ENCODE peak calls at places on chromosomes 5 and 9, in six cellular contexts. K is body of pancreas, N is prostate gland, G is transverse colon, C is IMR-90, U is sigmoid colon. Q is an unnamed sample.

GRCh38 chr5:92505925-92506324 is 1075.1 kb downstream of the NR2F1-AS1 start:
- DNase-seq in U (no peak), N (no peak), K (no peak), G (no peak), C (peak; percentile 21), Q (no peak)

GRCh38 chr5:42993516-42994284 is 46.4 kb downstream of the ANXA2R start:
- DNase-seq in C (peak; percentile 89), N (no peak), U (no peak), G (peak; percentile 33), K (no peak), Q (no peak)

GRCh38 chr5:1639757-1640156 is 116.0 kb upstream of the LPCAT1 start:
- DNase-seq in C (no peak), K (no peak), G (no peak), U (peak; percentile 38), N (no peak), Q (no peak)

GRCh38 chr9:6715755-6716643 is 41.8 kb upstream of the KDM4C start:
- DNase-seq in K (peak; percentile 87), N (peak; percentile 47), C (no peak), U (peak; percentile 67), G (peak; percentile 85), Q (no peak)

GRCh38 chr5:56557198-56557597 is 258.2 kb upstream of the MAP3K1 start:
- DNase-seq in N (no peak), U (no peak), K (no peak), G (no peak), C (peak; percentile 62), Q (no peak)

GRCh38 chr9:136372561-136373299 is 739 bp downstream of the CARD9 start:
- DNase-seq in G (peak; percentile 49), N (peak; percentile 54), K (peak; percentile 78), C (peak; percentile 86), U (peak; percentile 82), Q (no peak)

GRCh38 chr5:62041364-62041763 is 264.6 kb upstream of the KIF2A start:
- DNase-seq in C (no peak), K (no peak), U (no peak), N (no peak), G (no peak), Q (no peak)

GRCh38 chr9:135418161-135418560 is 61.4 kb upstream of the PPP1R26 start:
- DNase-seq in U (no peak), N (no peak), K (no peak), C (no peak), G (no peak), Q (no peak)

GRCh38 chr5:149422429-149423286 is 43.6 kb upstream of the IL17B start:
- DNase-seq in N (no peak), U (peak; percentile 97), G (peak; percentile 47), C (peak; percentile 95), K (no peak), Q (no peak)

GRCh38 chr9:89178162-89179120 is at the start of gene SHC3:
- DNase-seq in C (peak; percentile 75), N (no peak), U (no peak), G (no peak), K (peak; percentile 30), Q (no peak)

GRCh38 chr9:137273616-137274320 is 3.8 kb upstream of the TOR4A start:
- DNase-seq in U (no peak), K (peak; percentile 43), N (peak; percentile 59), G (no peak), C (no peak), Q (no peak)

GRCh38 chr5:96425436-96425835 is 7.6 kb downstream of the PCSK1 start:
- DNase-seq in C (no peak), U (no peak), K (no peak), N (no peak), G (no peak), Q (no peak)

GRCh38 chr5:97906135-97906534 is 723.1 kb upstream of the RIOK2 start:
- DNase-seq in C (no peak), G (no peak), K (no peak), N (no peak), U (no peak), Q (no peak)

GRCh38 chr9:95796029-95796428 is 79.5 kb upstream of the ERCC6L2 start:
- DNase-seq in K (no peak), U (no peak), N (no peak), G (no peak), C (no peak), Q (no peak)

GRCh38 chr5:910769-911160 is 18.1 kb downstream of the TRIP13 start:
- DNase-seq in C (no peak), U (no peak), G (no peak), K (peak; percentile 7), N (no peak), Q (no peak)

GRCh38 chr5:72179816-72180440 is 72.7 kb downstream of the MAP1B start:
- DNase-seq in K (no peak), C (no peak), U (no peak), N (peak; percentile 52), G (no peak), Q (no peak)

GRCh38 chr9:73009649-73010288 is 56.9 kb upstream of the ALDH1A1 start:
- DNase-seq in U (no peak), C (no peak), K (no peak), N (no peak), G (no peak), Q (no peak)

GRCh38 chr9:92342825-92343488 is 17.2 kb downstream of the CENPP start:
- DNase-seq in N (no peak), K (no peak), U (no peak), C (peak; percentile 9), G (no peak), Q (no peak)

GRCh38 chr5:141940695-141941271 is 17.1 kb downstream of the DELE1 start:
- DNase-seq in U (no peak), G (no peak), C (peak; percentile 16), N (no peak), K (no peak), Q (no peak)
- TF ChIP-seq POLR2A in U (no peak), G (no peak), C (no peak), N (no peak), K (no peak), Q (no peak)

DNA sequence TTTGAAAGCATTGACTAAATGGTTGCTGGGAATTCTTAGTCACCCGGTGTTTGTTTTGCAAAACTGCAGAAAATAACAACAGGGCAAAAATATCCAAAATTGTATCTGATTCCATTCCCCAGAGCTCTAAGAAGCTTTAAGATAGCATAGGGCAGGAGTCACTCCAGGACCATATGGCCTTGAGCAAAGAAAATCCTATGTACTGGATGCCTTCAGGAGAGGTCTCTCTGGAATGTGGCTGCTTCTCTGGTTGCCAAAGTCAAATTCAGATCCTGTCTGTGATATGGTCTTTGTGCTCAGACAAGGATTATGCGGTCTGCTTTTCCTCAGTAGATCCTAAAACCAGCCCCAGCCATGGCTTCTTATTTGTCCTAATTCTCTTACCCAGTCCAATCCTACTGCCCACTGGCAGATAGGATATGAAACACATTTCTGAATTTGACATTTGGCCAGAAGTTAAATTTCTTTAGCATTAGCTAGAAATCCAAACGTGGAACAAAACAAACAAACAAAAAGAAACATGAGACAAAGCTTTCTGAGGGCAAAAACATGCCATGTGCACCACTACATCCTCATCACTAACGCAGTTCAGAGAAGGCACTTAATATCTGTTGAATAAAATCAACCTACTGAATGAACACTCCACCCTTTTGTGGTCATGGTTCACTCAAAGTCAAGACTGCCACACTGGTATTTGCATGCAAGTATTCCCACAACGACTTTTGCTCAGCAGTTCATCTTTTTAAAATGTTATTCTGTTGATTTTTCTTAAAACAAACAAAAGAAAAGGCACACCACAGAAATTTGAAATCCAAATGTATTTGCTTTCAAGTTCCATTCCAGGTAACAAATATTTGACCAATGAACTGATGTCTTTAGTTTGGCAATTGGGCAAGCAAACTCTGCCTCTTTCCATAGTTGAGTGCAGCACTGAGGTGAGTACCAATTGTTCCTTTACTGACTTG is 165.7 kb downstream of the TRPM6 start:
- DNase-seq in N (no peak), G (no peak), K (no peak), U (no peak), C (no peak), Q (no peak)
- H3K4me1 ChIP-seq in N (no peaks in the 10 kb centered on the region), G (no peaks in the 10 kb centered on the region), K (no peaks in the 10 kb centered on the region), U (no peaks in the 10 kb centered on the region), C (no peaks in the 10 kb centered on the region), Q (no peaks in the 10 kb centered on the region)

GRCh38 chr9:26066237-26066636 is 388.0 kb upstream of the TUSC1 start:
- DNase-seq in U (no peak), C (no peak), N (no peak), K (no peak), G (no peak), Q (no peak)
- H3K9me3 ChIP-seq in U (no peaks in the 10 kb centered on the region), C (no peaks in the 10 kb centered on the region), N (no peaks in the 10 kb centered on the region), K (no peaks in the 10 kb centered on the region), G (no peaks in the 10 kb centered on the region), Q (no peaks in the 10 kb centered on the region)

GRCh38 chr5:12399868-12400267 is 495.6 kb upstream of the CTNND2 start:
- DNase-seq in C (no peak), N (no peak), K (no peak), G (no peak), U (no peak), Q (no peak)
- TF ChIP-seq POLR2A in C (no peak), N (no peak), K (no peak), G (no peak), U (no peak), Q (no peak)

DNA sequence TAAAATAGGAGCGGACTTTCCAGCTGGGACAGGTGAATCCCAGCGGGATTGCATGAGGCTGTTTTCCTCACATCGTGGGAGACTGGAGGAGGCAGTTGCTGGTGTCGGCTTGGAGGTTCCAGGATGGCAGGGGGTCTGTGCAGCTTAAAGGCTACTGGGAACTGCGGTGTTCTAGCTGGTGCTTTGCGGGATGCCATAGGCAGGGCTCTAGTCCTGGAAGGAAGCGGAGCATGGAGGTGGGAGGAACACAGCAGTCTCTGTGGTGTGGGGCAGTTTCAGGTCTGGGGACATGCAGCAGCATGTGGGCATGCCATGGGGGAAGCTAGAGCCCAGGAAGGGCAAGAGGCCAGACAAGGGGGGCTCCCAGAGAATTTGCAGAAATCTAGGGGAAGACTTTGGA is 141.5 kb downstream of the NSG2 start:
- DNase-seq in K (no peak), G (no peak), U (no peak), N (no peak), C (no peak), Q (no peak)
- H3K4me1 ChIP-seq in K (peaks cover 11% of the 10 kb centered on the region), G (no peaks in the 10 kb centered on the region), U (no peaks in the 10 kb centered on the region), N (no peaks in the 10 kb centered on the region), C (no peaks in the 10 kb centered on the region), Q (no peaks in the 10 kb centered on the region)

DNA sequence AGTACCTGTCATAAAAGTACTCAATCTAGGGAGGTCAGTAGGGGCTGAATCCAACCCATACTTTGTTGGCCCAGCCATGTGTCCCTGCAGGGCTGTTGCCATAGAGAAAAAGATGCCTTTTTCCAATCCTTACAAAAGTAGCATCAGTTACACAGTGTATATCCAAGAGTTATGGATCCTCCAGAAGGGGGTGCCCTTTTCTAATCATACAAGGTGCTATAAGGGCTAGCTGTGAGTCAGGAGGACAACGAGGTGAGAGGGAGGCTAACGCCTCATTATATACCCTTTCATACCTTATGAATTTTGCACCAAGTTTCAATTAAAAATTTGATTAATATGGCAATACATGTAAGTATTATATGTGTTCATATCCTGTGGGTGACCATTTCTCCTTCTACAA is 4.8 kb downstream of the KIAA0825 start:
- DNase-seq in U (no peak), K (no peak), C (peak; percentile 13), G (no peak), N (no peak), Q (no peak)
- H3K9me3 ChIP-seq in U (no peaks in the 10 kb centered on the region), K (no peaks in the 10 kb centered on the region), C (no peaks in the 10 kb centered on the region), G (no peaks in the 10 kb centered on the region), N (no peaks in the 10 kb centered on the region), Q (no peaks in the 10 kb centered on the region)

Q was measured in vagina.